ENCODE peak calls at places on chromosomes 12 and 14, in four cellular contexts. Q is lower lobe of right lung, L is HS-5, B is mammary epithelial cell. D is an unnamed sample.

GRCh38 chr12:132279930-132280329 is 49.5 kb downstream of the GALNT9 start:
- DNase-seq in L (no peak), B (no peak), Q (peak), D (no peak)

GRCh38 chr12:130847097-130847496 is 8.0 kb upstream of the STX2 start:
- DNase-seq in Q (no peak), B (no peak), L (no peak), D (no peak)

GRCh38 chr12:69059465-69060457 is 126.8 kb upstream of the CPM start:
- DNase-seq in B (peak), L (peak), Q (no peak), D (no peak)

GRCh38 chr12:48008950-48009349 is 4.7 kb upstream of the COL2A1 start:
- DNase-seq in Q (no peak), B (no peak), L (no peak), D (no peak)

GRCh38 chr14:37583358-37584210 is 11.5 kb downstream of the FOXA1 start:
- DNase-seq in Q (peak), L (no peak), B (no peak), D (no peak)

GRCh38 chr14:33848706-33849454 is 102.0 kb downstream of the EGLN3 start:
- DNase-seq in L (no peak), B (peak), Q (no peak), D (peak)

GRCh38 chr12:113289361-113289760 is 45.5 kb downstream of the SLC8B1 start:
- DNase-seq in B (no peak), L (no peak), Q (no peak), D (no peak)

GRCh38 chr12:6230321-6231110 is 30.3 kb downstream of the CD9 start:
- DNase-seq in Q (peak), L (no peak), B (peak), D (peak)